ENCODE peak calls at places on chromosomes 5 and 9, in seven cellular contexts. X is HCT116, K is K562, J is H1, R is HepG2, G is SK-N-SH, A is GM12878. T is an unnamed sample.

GRCh38 chr9:68739631-68740174 is 34.7 kb downstream of the PIP5K1B start:
- DNase-seq in G (no peak), R (peak; percentile 94), A (no peak), J (no peak), K (no peak), X (no peak), T (no peak)

GRCh38 chr5:82754759-82755158 is 322.4 kb downstream of the TMEM167A start:
- DNase-seq in A (peak; percentile 27), J (no peak), R (no peak), X (no peak), K (no peak), G (no peak), T (no peak)

GRCh38 chr5:133705331-133705730 is 93.0 kb upstream of the FSTL4 start:
- DNase-seq in A (no peak), R (no peak), K (no peak), G (no peak), X (no peak), J (no peak), T (no peak)

GRCh38 chr5:113510836-113511451 is 2.5 kb upstream of the YTHDC2 start:
- DNase-seq in X (peak; percentile 39), K (peak; percentile 23), A (no peak), G (peak; percentile 27), J (no peak), R (peak; percentile 50), T (peak; percentile 70)

GRCh38 chr9:83108208-83108607 is 45.3 kb upstream of the RASEF start:
- DNase-seq in K (no peak), X (no peak), G (no peak), J (no peak), R (no peak), A (no peak), T (no peak)

GRCh38 chr9:136526625-136527066 is 19.2 kb downstream of the NOTCH1 start:
- DNase-seq in J (no peak), G (no peak), X (no peak), R (no peak), K (no peak), A (no peak), T (no peak)

GRCh38 chr9:99019523-99020331 is 76.0 kb downstream of the COL15A1 start:
- DNase-seq in J (no peak), K (no peak), G (no peak), A (no peak), R (no peak), X (no peak), T (no peak)

GRCh38 chr5:166430491-166431319 is 1860.7 kb upstream of the WWC1 start:
- DNase-seq in J (peak; percentile 80), X (no peak), R (no peak), K (no peak), G (no peak), A (no peak), T (no peak)

GRCh38 chr9:21558627-21559401 is 76.7 kb upstream of the IFNE start:
- DNase-seq in G (no peak), A (no peak), K (no peak), X (no peak), J (no peak), R (no peak), T (no peak)

GRCh38 chr5:136075339-136075885 is 46.6 kb downstream of the TGFBI start:
- DNase-seq in A (no peak), G (no peak), X (no peak), K (no peak), J (no peak), R (no peak), T (no peak)

GRCh38 chr5:145324101-145324500 is 511.0 kb downstream of the PRELID2 start:
- DNase-seq in A (no peak), J (no peak), K (no peak), G (no peak), R (no peak), X (no peak), T (no peak)

GRCh38 chr5:178839319-178839704 is 20.4 kb upstream of the ZNF354B start:
- DNase-seq in G (peak; percentile 34), K (peak; percentile 57), J (peak; percentile 44), R (peak; percentile 38), A (no peak), X (peak; percentile 16), T (peak; percentile 56)

GRCh38 chr5:73908440-73908839 is 282.4 kb downstream of the ARHGEF28 start:
- DNase-seq in J (no peak), A (no peak), K (no peak), G (peak; percentile 39), R (no peak), X (no peak), T (no peak)

GRCh38 chr5:54362434-54362833 is 52.1 kb upstream of the ARL15 start:
- DNase-seq in J (no peak), K (no peak), R (no peak), A (no peak), G (no peak), X (no peak), T (no peak)
- TF ChIP-seq JUND in J (no peak), K (no peak), R (no peak), A (no peak), G (peak; percentile 63), X (no peak), T (no peak)

GRCh38 chr9:86990276-86990675 is 43.0 kb upstream of the GAS1 start:
- DNase-seq in A (no peak), R (no peak), J (no peak), K (no peak), G (no peak), X (no peak), T (no peak)

GRCh38 chr9:86997158-86997557 is 49.9 kb upstream of the GAS1 start:
- DNase-seq in X (peak; percentile 6), G (no peak), K (no peak), J (no peak), A (no peak), R (no peak), T (no peak)

GRCh38 chr9:86997961-86998360 is 50.7 kb upstream of the GAS1 start:
- DNase-seq in R (no peak), K (no peak), A (no peak), G (peak; percentile 19), X (no peak), J (no peak), T (no peak)

GRCh38 chr9:86994231-86994630 is 46.9 kb upstream of the GAS1 start:
- DNase-seq in G (no peak), R (no peak), X (no peak), J (no peak), K (no peak), A (no peak), T (no peak)

GRCh38 chr9:86993830-86994229 is 46.5 kb upstream of the GAS1 start:
- DNase-seq in K (no peak), J (no peak), X (no peak), G (no peak), A (no peak), R (no peak), T (no peak)
- TF ChIP-seq JUND in K (no peak), J (no peak), X (no peak), G (no peak), A (no peak), R (no peak), T (no peak)

DNA sequence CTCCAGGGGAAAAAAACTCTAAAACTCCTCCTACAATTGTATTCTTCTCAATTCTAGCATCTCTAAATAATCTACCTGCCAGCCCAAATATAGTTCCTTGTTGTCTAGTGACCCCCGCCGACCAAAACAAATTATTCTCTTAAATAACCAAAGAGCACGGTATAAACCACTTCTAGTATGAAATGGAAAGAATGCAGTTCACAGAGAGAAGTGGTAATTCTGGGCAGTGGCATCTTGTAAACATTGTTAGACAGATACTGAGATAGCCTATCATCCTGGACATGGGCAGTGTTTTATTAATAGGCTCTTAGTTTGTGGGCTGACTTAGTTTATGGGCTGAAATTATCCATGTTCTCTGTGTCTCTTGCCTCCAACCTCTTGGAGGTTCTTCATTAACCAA is 1412.6 kb upstream of the CDH9 start:
- DNase-seq in R (no peak), X (no peak), J (no peak), G (no peak), K (no peak), A (no peak), T (no peak)
- TF ChIP-seq JUND in R (no peak), X (no peak), J (no peak), G (no peak), K (no peak), A (no peak), T (no peak)

GRCh38 chr9:74556685-74557084 is 59.5 kb downstream of the RORB start:
- DNase-seq in K (no peak), X (no peak), J (no peak), A (no peak), G (no peak), R (no peak), T (no peak)
- TF ChIP-seq JUND in K (no peak), X (no peak), J (no peak), A (no peak), G (no peak), R (no peak), T (no peak)

GRCh38 chr5:159095218-159095617 is 4.5 kb downstream of the EBF1 start:
- DNase-seq in R (no peak), A (no peak), G (no peak), K (no peak), X (no peak), J (no peak), T (no peak)

GRCh38 chr5:159095882-159096554 is 3.7 kb downstream of the EBF1 start:
- DNase-seq in X (no peak), K (no peak), G (no peak), R (no peak), J (no peak), A (no peak), T (no peak)

GRCh38 chr5:159092288-159092687 is 7.4 kb downstream of the EBF1 start:
- DNase-seq in R (no peak), K (no peak), G (no peak), X (no peak), A (no peak), J (no peak), T (no peak)

GRCh38 chr5:159096555-159097460 is 2.9 kb downstream of the EBF1 start:
- DNase-seq in G (no peak), J (no peak), R (no peak), A (no peak), X (no peak), K (no peak), T (no peak)

DNA sequence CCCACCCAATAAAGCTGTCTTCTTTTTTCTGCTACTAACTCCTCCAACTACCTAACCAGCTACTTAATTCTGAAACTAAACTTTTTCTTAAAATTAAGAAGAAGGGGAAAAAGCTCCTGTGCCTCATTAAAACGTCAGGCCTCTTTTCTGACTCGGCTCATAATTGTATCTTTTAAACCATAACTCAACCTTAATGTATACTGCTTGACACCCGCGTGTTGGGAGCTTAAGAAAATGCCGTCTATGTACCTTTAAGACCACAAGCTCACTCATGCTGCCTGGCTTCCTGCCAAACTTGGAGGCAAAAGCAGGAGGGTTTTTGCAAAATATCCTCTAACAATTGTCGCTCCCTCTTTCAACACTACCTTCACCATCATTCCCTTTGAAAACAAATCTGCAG is 5.0 kb downstream of the EBF1 start:
- DNase-seq in A (no peak), G (peak; percentile 57), K (peak; percentile 94), J (no peak), R (peak; percentile 8), X (peak; percentile 26), T (peak; percentile 56)
- TF ChIP-seq JUND in A (no peak), G (no peak), K (no peak), J (no peak), R (no peak), X (no peak), T (no peak)

DNA sequence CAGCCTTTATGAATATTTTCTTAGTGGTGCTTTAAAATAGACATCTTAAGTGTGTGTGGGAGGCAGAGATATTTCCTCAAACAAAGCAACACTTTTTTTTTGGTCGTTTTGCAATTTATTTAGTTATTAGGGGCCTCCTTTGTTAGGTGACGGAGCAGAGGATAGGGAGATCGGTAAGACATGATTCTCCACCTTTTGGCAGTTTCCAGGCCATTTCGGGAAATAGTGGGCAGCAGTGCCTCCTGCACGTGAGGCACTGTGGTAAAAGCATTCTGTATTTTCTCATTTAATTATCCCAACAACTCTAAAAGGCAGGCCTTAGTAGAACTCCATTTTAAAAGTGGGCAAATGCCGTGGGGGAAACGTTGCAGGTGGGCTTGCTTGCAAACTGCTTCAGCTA is 1.9 kb downstream of the OCLN start:
- DNase-seq in X (no peak), K (no peak), R (no peak), G (no peak), A (no peak), J (no peak), T (no peak)
- TF ChIP-seq JUND in X (no peak), K (no peak), R (no peak), G (no peak), A (no peak), J (no peak), T (no peak)

T was measured in T47D.